ENCODE peak calls at places on chromosomes 13 and 19, in ten cellular contexts. M is PC-9, R is GM13977, W is dorsolateral prefrontal cortex, P is progenitor cell of endocrine pancreas, I is right lobe of liver, K is mesothelial cell of epicardium, T is mucosa of descending colon, G is heart right ventricle, A is HFF-Myc. H is an unnamed sample.

GRCh38 chr13:86269511-86269910 is 470.3 kb upstream of the SLITRK6 start:
- DNase-seq in M (no peak), R (no peak), W (no peak), P (no peak), I (no peak), K (no peak), T (no peak), G (no peak), A (no peak), H (no peak)

GRCh38 chr13:113796948-113797676 is 38.1 kb downstream of the TMEM255B start:
- DNase-seq in M (no peak), R (no peak), W (no peak), P (no peak), I (peak), K (no peak), T (peak), G (no peak), A (no peak), H (no peak)

GRCh38 chr13:33633701-33634525 is 184.0 kb upstream of the RFC3 start:
- DNase-seq in M (no peak), R (no peak), W (no peak), P (no peak), I (no peak), K (no peak), T (no peak), G (no peak), A (no peak), H (no peak)

GRCh38 chr13:93496985-93497673 is 270.5 kb downstream of the GPC6 start:
- DNase-seq in M (no peak), R (no peak), W (no peak), P (no peak), I (no peak), K (no peak), T (no peak), G (no peak), A (no peak), H (no peak)

GRCh38 chr19:7188682-7189629 is 105.3 kb downstream of the INSR start:
- DNase-seq in M (no peak), R (no peak), W (no peak), P (no peak), I (no peak), K (no peak), T (no peak), G (peak), A (no peak), H (peak)

GRCh38 chr13:89726690-89727435 is 1620.6 kb upstream of the MIR17HG start:
- DNase-seq in M (no peak), R (no peak), W (no peak), P (no peak), I (no peak), K (no peak), T (no peak), G (no peak), A (no peak), H (no peak)

GRCh38 chr13:101576977-101577376 is 124.5 kb downstream of the ITGBL1 start:
- DNase-seq in M (no peak), R (no peak), W (no peak), P (no peak), I (no peak), K (no peak), T (no peak), G (no peak), A (no peak), H (no peak)

GRCh38 chr19:47598407-47599349 is 10.3 kb upstream of the BICRA start:
- DNase-seq in M (peak), R (no peak), W (no peak), P (no peak), I (no peak), K (peak), T (no peak), G (peak), A (peak), H (peak)

GRCh38 chr13:44380404-44381165 is 7.0 kb downstream of the SERP2 start:
- DNase-seq in M (no peak), R (no peak), W (no peak), P (no peak), I (no peak), K (no peak), T (no peak), G (no peak), A (no peak), H (no peak)

GRCh38 chr19:4208385-4209094 is 20.8 kb upstream of the EBI3 start:
- DNase-seq in M (peak), R (peak), W (no peak), P (no peak), I (no peak), K (no peak), T (no peak), G (no peak), A (no peak), H (no peak)

GRCh38 chr13:52846567-52847321 is 1.7 kb downstream of the PCDH8 start:
- DNase-seq in M (no peak), R (peak), W (peak), P (peak), I (no peak), K (peak), T (peak), G (peak), A (no peak), H (no peak)

GRCh38 chr19:54133312-54133956 is 4.1 kb upstream of the CNOT3 start:
- DNase-seq in M (no peak), R (no peak), W (no peak), P (peak), I (peak), K (no peak), T (no peak), G (no peak), A (no peak), H (no peak)

GRCh38 chr19:31255174-31255862 is 93.9 kb downstream of the TSHZ3 start:
- DNase-seq in M (no peak), R (no peak), W (no peak), P (no peak), I (no peak), K (no peak), T (no peak), G (no peak), A (no peak), H (no peak)

GRCh38 chr13:98707309-98707999 is 45.0 kb downstream of the SLC15A1 start:
- DNase-seq in M (no peak), R (no peak), W (no peak), P (no peak), I (no peak), K (no peak), T (no peak), G (no peak), A (no peak), H (peak)

GRCh38 chr19:54459282-54460229 is 4.0 kb downstream of the LENG9 start:
- DNase-seq in M (no peak), R (no peak), W (no peak), P (no peak), I (no peak), K (no peak), T (peak), G (no peak), A (no peak), H (no peak)

GRCh38 chr13:39789451-39789850 is 134.0 kb downstream of the COG6 start:
- DNase-seq in M (no peak), R (no peak), W (no peak), P (no peak), I (no peak), K (no peak), T (no peak), G (no peak), A (no peak), H (no peak)

GRCh38 chr19:18833849-18834643 is 2.3 kb downstream of the UPF1 start:
- DNase-seq in M (no peak), R (peak), W (no peak), P (no peak), I (peak), K (no peak), T (no peak), G (no peak), A (no peak), H (no peak)

GRCh38 chr19:51891193-51891747 is 3.5 kb upstream of the ZNF577 start:
- DNase-seq in M (no peak), R (no peak), W (no peak), P (no peak), I (no peak), K (no peak), T (no peak), G (no peak), A (no peak), H (peak)

GRCh38 chr19:45113628-45114027 is 20.6 kb downstream of the PPP1R37 start:
- DNase-seq in M (peak), R (no peak), W (no peak), P (no peak), I (no peak), K (no peak), T (peak), G (no peak), A (no peak), H (no peak)

GRCh38 chr13:102870677-102871415 is 25.0 kb downstream of the ERCC5 start:
- DNase-seq in M (peak), R (peak), W (peak), P (peak), I (no peak), K (peak), T (no peak), G (peak), A (no peak), H (peak)

DNA sequence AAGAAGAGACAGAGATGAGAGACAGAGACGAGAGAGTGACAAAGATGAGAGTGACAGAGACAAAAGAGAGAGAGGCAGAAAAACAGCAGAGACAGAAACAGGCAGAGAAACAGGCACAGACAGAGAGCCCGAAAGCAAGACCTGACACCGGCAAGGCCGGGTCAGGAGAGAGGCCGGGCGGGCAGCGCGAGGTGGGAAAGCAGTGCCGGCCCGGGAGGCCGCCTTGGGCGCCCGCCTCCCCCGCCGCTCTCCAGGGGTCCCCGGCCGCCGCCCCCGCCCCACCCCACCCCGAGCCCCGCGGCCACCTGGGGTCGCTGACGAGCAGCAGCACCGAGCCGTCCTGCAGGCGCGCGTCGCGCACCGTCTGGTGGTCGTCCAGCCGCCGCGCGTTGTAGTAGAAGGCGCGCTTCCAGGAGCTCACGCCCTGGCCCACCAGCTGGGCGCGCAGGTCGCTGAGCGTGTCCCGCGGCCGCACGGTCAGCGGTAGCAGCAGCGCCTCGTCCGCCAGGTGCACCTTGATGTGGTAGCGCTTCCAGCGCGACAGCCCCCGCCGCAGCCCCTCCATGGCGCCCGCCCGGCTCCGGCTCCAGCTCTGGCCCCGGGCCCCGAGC is at the start of gene TINCR:
- DNase-seq in M (no peak), R (peak), W (no peak), P (no peak), I (no peak), K (no peak), T (no peak), G (no peak), A (no peak), H (no peak)
- TF ChIP-seq CTCF in M (no peak), R (no peak), W (no peak), P (peak), I (no peak), K (no peak), T (no peak), G (no peak), A (no peak), H (no peak)

GRCh38 chr13:112392719-112393118 is 16.6 kb downstream of the SPACA7 start:
- DNase-seq in M (no peak), R (no peak), W (no peak), P (no peak), I (no peak), K (no peak), T (no peak), G (no peak), A (no peak), H (no peak)
- TF ChIP-seq CTCF in M (peak), R (no peak), W (no peak), P (peak), I (no peak), K (no peak), T (no peak), G (no peak), A (no peak), H (no peak)

DNA sequence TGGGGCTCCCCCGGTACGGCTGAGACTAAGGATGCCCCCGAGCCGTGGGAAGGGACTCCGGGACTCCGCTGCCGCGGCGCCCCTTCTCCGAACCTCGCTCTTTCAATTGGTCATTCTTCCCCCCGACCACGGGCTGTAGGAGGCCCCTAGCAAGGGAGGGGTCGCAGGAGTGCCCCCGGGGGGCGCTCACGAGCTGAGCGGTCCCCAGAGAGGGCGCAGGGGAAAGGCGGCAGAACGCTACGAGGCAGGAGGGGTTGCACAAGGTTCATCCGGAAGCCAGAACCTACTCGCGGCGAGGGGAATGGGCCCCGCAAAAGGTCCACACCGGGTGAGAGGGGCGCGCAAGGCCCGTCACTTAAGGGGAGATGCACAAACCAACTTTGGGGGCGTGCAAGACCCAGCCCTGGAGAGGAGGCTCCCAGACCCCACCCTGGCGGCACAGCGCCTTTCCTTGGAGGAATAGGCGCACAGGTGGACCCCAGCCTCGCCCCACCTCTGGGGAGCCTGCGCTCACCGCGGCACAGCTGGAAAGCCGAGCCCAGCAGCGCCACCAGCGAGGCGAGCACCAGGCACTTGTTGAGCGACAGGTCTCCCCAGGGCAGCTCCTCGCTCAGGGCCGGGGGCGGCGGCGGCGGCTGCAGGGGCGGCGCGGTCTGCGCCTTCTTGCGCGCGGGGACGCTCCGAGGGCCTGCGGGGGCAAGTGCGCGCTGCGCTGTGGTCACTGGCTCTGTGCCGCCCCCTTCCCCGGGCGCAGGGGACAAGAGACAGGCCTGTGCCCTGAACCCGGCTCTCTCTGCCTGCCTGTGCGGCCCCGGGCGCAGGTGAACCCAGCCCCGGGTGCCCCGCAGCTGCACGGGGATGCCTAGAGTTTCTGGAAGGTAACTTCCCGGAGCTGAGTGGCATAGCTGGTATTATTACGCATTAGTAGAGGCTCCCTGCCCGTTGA is 2.8 kb downstream of the JSRP1 start:
- DNase-seq in M (no peak), R (peak), W (no peak), P (no peak), I (no peak), K (no peak), T (peak), G (no peak), A (no peak), H (peak)
- TF ChIP-seq CTCF in M (no peak), R (peak), W (no peak), P (peak), I (peak), K (no peak), T (no peak), G (no peak), A (peak), H (peak)

DNA sequence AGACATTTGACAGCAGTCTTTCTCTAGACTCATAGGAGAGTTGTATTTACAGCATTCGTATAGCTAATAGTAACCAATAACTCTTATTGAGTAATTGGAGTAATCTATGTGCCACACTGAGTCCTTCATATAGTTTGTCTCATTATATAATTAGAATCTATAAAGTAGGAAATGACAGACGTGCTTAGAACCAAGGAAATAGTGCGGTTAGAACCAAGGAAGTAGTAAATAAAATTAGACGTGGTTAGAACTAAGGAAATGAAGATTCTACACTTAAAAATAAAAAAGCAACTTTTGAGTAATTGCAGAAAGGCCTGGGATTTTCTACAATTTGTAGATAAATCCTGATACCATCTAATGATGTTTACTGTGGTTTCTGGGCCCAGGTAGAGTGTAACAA is 107.8 kb upstream of the TNFSF11 start:
- DNase-seq in M (no peak), R (no peak), W (no peak), P (no peak), I (no peak), K (no peak), T (no peak), G (no peak), A (no peak), H (no peak)
- TF ChIP-seq CTCF in M (no peak), R (no peak), W (no peak), P (no peak), I (no peak), K (no peak), T (no peak), G (no peak), A (no peak), H (no peak)

DNA sequence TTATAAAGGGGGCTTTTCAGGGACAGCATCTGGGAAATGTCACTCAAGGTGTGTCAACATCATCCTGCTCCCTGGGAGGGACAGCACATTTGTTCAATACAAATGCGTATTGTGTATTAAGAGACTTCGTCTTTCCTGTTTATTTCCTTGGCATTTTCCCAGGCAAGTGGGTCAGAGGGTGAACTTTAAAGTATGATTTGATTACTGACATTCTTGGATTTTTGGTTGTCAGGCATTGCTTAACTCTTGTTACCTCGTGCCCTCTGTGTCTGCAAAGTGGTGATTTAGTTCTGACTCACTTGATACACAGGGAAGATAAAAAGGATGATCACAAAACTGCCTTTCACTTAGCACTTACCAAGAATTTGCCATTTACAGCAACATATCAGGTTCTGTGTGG is 292.7 kb downstream of the SUCLA2 start:
- DNase-seq in M (no peak), R (no peak), W (no peak), P (no peak), I (no peak), K (no peak), T (no peak), G (no peak), A (peak), H (no peak)
- TF ChIP-seq CTCF in M (no peak), R (no peak), W (no peak), P (no peak), I (no peak), K (no peak), T (no peak), G (no peak), A (no peak), H (no peak)

DNA sequence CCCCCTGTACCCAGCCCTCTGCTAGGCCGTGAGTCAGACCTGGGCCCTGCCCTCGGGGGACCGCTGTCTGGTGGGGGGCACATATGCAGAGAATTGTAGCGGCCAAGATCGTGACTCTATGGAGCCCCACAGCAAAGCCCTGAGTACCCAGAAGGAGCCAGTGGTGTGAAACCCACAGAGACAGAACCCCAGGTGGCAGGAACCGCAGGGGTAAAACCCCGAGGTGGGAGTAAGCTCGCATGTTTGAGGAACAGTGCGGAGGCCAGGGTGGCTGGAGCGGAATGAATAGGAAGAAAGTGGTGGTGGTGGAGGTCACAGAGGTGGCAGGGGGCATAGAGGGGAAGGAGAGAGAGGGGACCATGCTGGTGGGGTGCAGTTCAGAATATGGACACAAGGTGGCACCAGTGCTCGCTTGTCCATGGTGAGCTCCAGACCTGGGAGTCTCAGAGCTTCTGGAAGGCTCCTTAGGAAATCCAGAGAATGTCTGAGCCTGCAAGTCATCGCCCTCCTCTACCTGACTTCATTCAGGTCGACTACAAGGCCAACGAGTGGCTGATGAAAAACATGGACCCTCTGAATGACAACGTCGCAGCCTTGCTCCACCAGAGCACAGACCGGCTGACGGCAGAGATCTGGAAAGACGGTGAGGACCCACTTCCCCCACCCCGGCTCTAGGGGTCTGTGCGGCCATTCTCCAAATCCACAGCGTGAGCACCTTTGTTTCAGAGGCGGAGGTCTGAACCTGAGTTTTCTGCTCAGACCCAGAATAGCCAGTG is 48.9 kb downstream of the MYH14 start:
- DNase-seq in M (no peak), R (no peak), W (no peak), P (no peak), I (no peak), K (no peak), T (no peak), G (no peak), A (no peak), H (peak)
- TF ChIP-seq CTCF in M (peak), R (peak), W (peak), P (peak), I (peak), K (peak), T (peak), G (peak), A (peak), H (peak)

GRCh38 chr13:36850790-36851438 is 31.9 kb downstream of the RFXAP start:
- DNase-seq in M (no peak), R (no peak), W (no peak), P (no peak), I (no peak), K (no peak), T (no peak), G (no peak), A (no peak), H (peak)
- TF ChIP-seq CTCF in M (peak), R (peak), W (no peak), P (peak), I (no peak), K (peak), T (no peak), G (peak), A (peak), H (peak)

GRCh38 chr13:24679686-24680085 is 522 bp upstream of the ATP12A start:
- DNase-seq in M (no peak), R (no peak), W (no peak), P (no peak), I (no peak), K (no peak), T (no peak), G (no peak), A (no peak), H (no peak)
- TF ChIP-seq CTCF in M (no peak), R (no peak), W (no peak), P (no peak), I (no peak), K (no peak), T (no peak), G (no peak), A (no peak), H (no peak)